ENCODE peak calls at places on chromosomes 3 and 15, in five cellular contexts. V is activated naive CD8-positive, alpha-beta T cell treated with anti-CD3 and anti-CD28 coated beads, Interleukin-2, amount 50 U/mL, for 16 hours; J is hypothalamus; W is Calu3; Z is psoas muscle. H is an unnamed sample.

GRCh38 chr3:120093119-120093922 is 926 bp downstream of the GSK3B start:
- DNase-seq in V (no peak), Z (no peak), W (peak; percentile 16), J (no peak), H (no peak)

GRCh38 chr3:133842158-133842557 is 36.5 kb downstream of the SRPRB start:
- DNase-seq in J (no peak), W (no peak), Z (no peak), V (no peak), H (no peak)

GRCh38 chr3:40524571-40525285 is at the start of gene ZNF621:
- DNase-seq in W (peak; percentile 92), V (peak; percentile 70), Z (peak; percentile 96), J (peak; percentile 86), H (peak; percentile 83)

GRCh38 chr3:54954516-54954915 is 26.7 kb upstream of the LRTM1 start:
- DNase-seq in W (no peak), V (no peak), Z (no peak), J (no peak), H (no peak)

GRCh38 chr3:194313642-194314430 is 37.3 kb downstream of the CPN2 start:
- DNase-seq in J (no peak), W (no peak), Z (peak; percentile 89), V (no peak), H (peak; percentile 43)

GRCh38 chr3:154421067-154421466 is 8.9 kb downstream of the GPR149 start:
- DNase-seq in W (peak; percentile 43), J (no peak), V (no peak), Z (no peak), H (no peak)

GRCh38 chr3:128081846-128082245 is 29.6 kb downstream of the SEC61A1 start:
- DNase-seq in V (no peak), W (peak; percentile 56), J (no peak), Z (no peak), H (no peak)

GRCh38 chr15:83248151-83248851 is 36.2 kb downstream of the BNC1 start:
- DNase-seq in Z (no peak), V (no peak), J (no peak), W (peak; percentile 54), H (no peak)

GRCh38 chr3:37054370-37054769 is 61.1 kb downstream of the MLH1 start:
- DNase-seq in V (no peak), W (no peak), Z (no peak), J (no peak), H (no peak)

GRCh38 chr15:66269326-66270090 is 16.0 kb upstream of the MEGF11 start:
- DNase-seq in J (no peak), W (peak; percentile 47), V (no peak), Z (no peak), H (no peak)

GRCh38 chr3:11655188-11655928 is 11.6 kb upstream of the VGLL4 start:
- DNase-seq in J (no peak), W (peak; percentile 15), Z (no peak), V (no peak), H (no peak)

GRCh38 chr15:76626611-76627010 is 278.5 kb downstream of the SCAPER start:
- DNase-seq in W (no peak), V (no peak), Z (no peak), J (no peak), H (no peak)

GRCh38 chr15:27500206-27500605 is 529.2 kb downstream of the GABRG3 start:
- DNase-seq in W (no peak), V (no peak), J (no peak), Z (no peak), H (no peak)

GRCh38 chr3:175358935-175359334 is 499.8 kb downstream of the NAALADL2 start:
- DNase-seq in J (no peak), W (no peak), Z (no peak), V (no peak), H (no peak)

GRCh38 chr15:51093865-51094605 is 671 bp downstream of the TNFAIP8L3 start:
- DNase-seq in Z (peak; percentile 58), J (no peak), W (peak; percentile 25), V (no peak), H (no peak)

GRCh38 chr3:66353530-66353929 is 132.7 kb downstream of the SLC25A26 start:
- DNase-seq in Z (no peak), W (no peak), V (no peak), J (no peak), H (no peak)